ENCODE peak calls at places on chromosomes 12 and 14, in four cellular contexts. W is lower lobe of right lung; J is activated CD8-positive, alpha-beta T cell treated with anti-CD3 and anti-CD28 coated beads for 36 hours; Y is fibroblast of lung. S is an unnamed sample.

GRCh38 chr14:103523583-103523969 is 946 bp upstream of the CKB start:
- DNase-seq in J (no peak), W (no peak), Y (no peak), S (no peak)

GRCh38 chr12:29552324-29552927 is 54.9 kb upstream of the OVCH1 start:
- DNase-seq in J (peak), Y (peak), W (peak), S (peak)

GRCh38 chr12:1933342-1933992 is 15.0 kb upstream of the CACNA2D4 start:
- DNase-seq in W (no peak), Y (peak), J (no peak), S (peak)

GRCh38 chr14:95256011-95256775 is 63.5 kb downstream of the CLMN start:
- DNase-seq in Y (no peak), J (no peak), W (no peak), S (no peak)

GRCh38 chr12:108906971-108907370 is 27.1 kb downstream of the DAO start:
- DNase-seq in W (no peak), Y (no peak), J (no peak), S (no peak)

GRCh38 chr14:25049559-25050493 is at the start of gene STXBP6:
- DNase-seq in Y (peak), J (peak), W (peak), S (peak)

GRCh38 chr12:31118347-31118830 is 44.7 kb downstream of the DDX11 start:
- DNase-seq in W (no peak), Y (no peak), J (peak), S (peak)

GRCh38 chr12:52865090-52865944 is 16.5 kb upstream of the KRT78 start:
- DNase-seq in Y (peak), W (peak), J (peak), S (peak)

GRCh38 chr12:612293-612692 is 51.0 kb downstream of the NINJ2 start:
- DNase-seq in Y (no peak), J (no peak), W (no peak), S (no peak)

GRCh38 chr14:105528859-105529505 is 2.6 kb downstream of the TMEM121 start:
- DNase-seq in J (peak), W (peak), Y (no peak), S (no peak)

GRCh38 chr12:51868821-51869489 is 18.9 kb upstream of the ANKRD33 start:
- DNase-seq in W (no peak), Y (no peak), J (no peak), S (peak)

GRCh38 chr12:49932023-49932422 is 18.5 kb upstream of the AQP2 start:
- DNase-seq in W (no peak), Y (no peak), J (no peak), S (no peak)

GRCh38 chr12:133231001-133231400 is 4.7 kb downstream of the ANHX start:
- DNase-seq in W (no peak), J (no peak), Y (no peak), S (peak)

GRCh38 chr12:19884081-19884480 is 444.8 kb downstream of the AEBP2 start:
- DNase-seq in Y (no peak), J (no peak), W (no peak), S (no peak)

GRCh38 chr14:91228112-91229004 is 16.1 kb downstream of the GPR68 start:
- DNase-seq in J (peak), Y (peak), W (no peak), S (peak)

GRCh38 chr12:127711108-127711507 is 555.9 kb upstream of the TMEM132C start:
- DNase-seq in W (no peak), Y (no peak), J (peak), S (no peak)

GRCh38 chr14:77032854-77033621 is 4.5 kb upstream of the IRF2BPL start:
- DNase-seq in Y (peak), J (peak), W (peak), S (peak)
- TF ChIP-seq CTCF in Y (peak), J (peak), W (peak), S (no peak)

GRCh38 chr12:57276935-57277563 is 26.1 kb upstream of the STAC3 start:
- DNase-seq in W (no peak), Y (peak), J (peak), S (peak)
- TF ChIP-seq CTCF in W (no peak), Y (peak), J (peak), S (no peak)

DNA sequence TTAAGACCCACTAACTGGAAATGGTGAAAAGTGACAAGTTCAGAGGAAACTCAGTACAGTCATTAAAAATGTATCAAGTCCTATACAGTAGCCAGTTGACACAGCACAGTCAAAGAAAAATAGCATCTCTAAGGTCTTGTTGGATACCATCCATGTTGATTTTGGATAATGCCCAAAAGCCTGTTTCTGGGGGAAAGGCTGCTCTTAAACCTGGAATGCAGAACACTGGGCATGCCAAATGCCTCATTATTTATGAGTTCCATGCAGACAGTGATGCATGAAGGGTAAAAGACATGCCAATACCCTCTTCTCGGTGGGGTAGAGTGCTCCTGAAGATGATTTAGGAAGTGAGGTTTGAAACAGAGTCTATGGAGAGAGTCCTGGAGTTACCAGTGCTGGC is 29.6 kb downstream of the KCNK13 start:
- DNase-seq in J (no peak), Y (peak), W (no peak), S (no peak)
- TF ChIP-seq CTCF in J (no peak), Y (no peak), W (no peak), S (no peak)

GRCh38 chr12:15982921-15983320 is 71.8 kb downstream of the DERA start:
- DNase-seq in Y (no peak), J (no peak), W (no peak), S (no peak)

GRCh38 chr12:15984963-15985362 is 73.8 kb downstream of the DERA start:
- DNase-seq in W (no peak), J (no peak), Y (no peak), S (no peak)

GRCh38 chr12:15984097-15984800 is 73.1 kb downstream of the DERA start:
- DNase-seq in Y (peak), W (no peak), J (no peak), S (no peak)

GRCh38 chr12:15982071-15982470 is 70.9 kb downstream of the DERA start:
- DNase-seq in Y (peak), J (no peak), W (no peak), S (no peak)

DNA sequence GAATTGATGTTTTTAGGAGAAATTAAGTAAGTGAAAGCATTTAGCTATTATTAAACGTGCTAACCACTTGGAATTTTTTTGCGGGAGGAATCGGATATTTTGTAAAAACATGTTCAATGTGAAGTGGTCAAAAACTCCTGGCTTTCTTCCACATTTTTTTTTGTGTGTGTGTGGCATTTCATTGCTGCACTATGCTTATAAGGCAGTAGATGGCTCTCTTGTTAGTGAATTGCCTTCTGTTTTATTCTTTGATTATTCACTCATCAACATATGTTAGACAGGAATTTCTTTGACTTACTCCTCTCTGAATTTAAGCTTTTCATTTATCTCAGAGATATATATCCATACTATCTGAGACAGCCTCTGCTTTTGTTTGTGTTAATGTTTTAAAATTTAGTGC is 71.3 kb downstream of the DERA start:
- DNase-seq in Y (peak), J (no peak), W (no peak), S (no peak)
- TF ChIP-seq CTCF in Y (peak), J (no peak), W (peak), S (no peak)

GRCh38 chr12:87344699-87345098 is 684.5 kb downstream of the C12orf50 start:
- DNase-seq in Y (no peak), W (no peak), J (no peak), S (no peak)
- TF ChIP-seq CTCF in Y (peak), W (no peak), J (no peak), S (no peak)

GRCh38 chr14:50659327-50659974 is 8.7 kb downstream of the SAV1 start:
- DNase-seq in J (no peak), W (no peak), Y (no peak), S (no peak)
- TF ChIP-seq CTCF in J (no peak), W (no peak), Y (no peak), S (no peak)

GRCh38 chr14:100900837-100901390 is 2.6 kb downstream of the RTL1 start:
- DNase-seq in J (peak), Y (peak), W (peak), S (peak)
- TF ChIP-seq CTCF in J (no peak), Y (peak), W (peak), S (peak)

GRCh38 chr12:78568326-78569020 is 296.1 kb upstream of the SYT1 start:
- DNase-seq in W (no peak), Y (peak), J (no peak), S (no peak)
- TF ChIP-seq CTCF in W (no peak), Y (no peak), J (no peak), S (no peak)

GRCh38 chr12:118035194-118036041 is 18.9 kb downstream of the RFC5 start:
- DNase-seq in J (peak), Y (peak), W (no peak), S (peak)
- TF ChIP-seq CTCF in J (no peak), Y (peak), W (no peak), S (no peak)

DNA sequence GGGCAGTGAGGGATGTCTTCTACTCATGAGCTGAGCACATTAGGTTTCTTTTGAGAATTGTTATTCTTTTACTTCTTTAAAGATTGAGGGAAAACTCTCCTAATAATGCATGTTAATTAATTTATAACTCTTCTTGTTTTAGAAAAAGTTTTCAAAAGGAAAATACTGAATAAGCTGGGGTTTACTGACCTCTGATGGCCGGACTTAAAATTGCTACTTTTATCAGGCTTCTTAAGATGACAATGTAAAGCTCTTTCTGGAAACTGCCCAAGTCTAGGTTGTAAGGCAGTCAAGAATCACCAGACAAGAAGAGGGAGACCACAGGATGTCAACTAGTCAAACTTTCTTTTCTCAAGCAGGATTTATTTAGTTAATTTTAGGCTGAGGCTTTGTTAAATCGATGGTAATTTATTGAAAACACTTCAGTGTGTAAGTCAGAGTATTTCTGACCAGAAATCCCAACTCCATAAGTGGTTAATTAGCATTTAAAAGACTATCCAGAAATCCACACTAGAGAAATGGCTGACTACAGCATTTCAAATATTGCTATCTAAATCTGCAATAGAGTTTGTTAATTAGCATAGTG is 82.1 kb downstream of the AVPR1A start:
- DNase-seq in Y (peak), J (peak), W (no peak), S (no peak)
- TF ChIP-seq CTCF in Y (peak), J (peak), W (peak), S (no peak)